ENCODE peak calls at places on chromosomes 6 and 20, in ten cellular contexts. Z is bronchial epithelial cell, N is AG09319, R is astrocyte, Y is GM10248, V is GM13977, A is natural killer cell, E is OCI-LY7, L is H9, F is glutamatergic neuron. X is an unnamed sample.

GRCh38 chr6:158353851-158354508 is 41.7 kb downstream of the TULP4 start:
- DNase-seq in Z (peak; percentile 65), N (no peak), R (peak; percentile 59), Y (no peak), V (no peak), A (no peak), E (no peak), L (no peak), F (no peak), X (no peak)

GRCh38 chr6:165850434-165851019 is 187.5 kb upstream of the PDE10A start:
- DNase-seq in Z (peak; percentile 37), N (peak; percentile 2), R (peak; percentile 10), Y (peak; percentile 79), V (peak; percentile 83), A (peak; percentile 39), E (peak; percentile 52), L (peak; percentile 57), F (peak; percentile 87), X (peak; percentile 84)

GRCh38 chr6:43668151-43669028 is 19.2 kb downstream of the MRPS18A start:
- DNase-seq in Z (peak; percentile 89), N (no peak), R (peak; percentile 26), Y (peak; percentile 80), V (peak; percentile 75), A (no peak), E (peak; percentile 75), L (peak; percentile 88), F (peak; percentile 66), X (peak; percentile 79)

GRCh38 chr20:40513010-40513409 is 176.0 kb downstream of the MAFB start:
- DNase-seq in Z (peak; percentile 13), N (no peak), R (peak; percentile 26), Y (no peak), V (no peak), A (no peak), E (no peak), L (no peak), F (no peak), X (no peak)

GRCh38 chr20:35002426-35003210 is 47.0 kb downstream of the MYH7B start:
- DNase-seq in Z (no peak), N (no peak), R (no peak), Y (no peak), V (no peak), A (no peak), E (no peak), L (no peak), F (no peak), X (no peak)

GRCh38 chr6:72826033-72826432 is 204.2 kb downstream of the KCNQ5 start:
- DNase-seq in Z (peak; percentile 87), N (no peak), R (peak; percentile 54), Y (no peak), V (no peak), A (no peak), E (no peak), L (no peak), F (no peak), X (no peak)

GRCh38 chr20:58225490-58226200 is 2.8 kb downstream of the ANKRD60 start:
- DNase-seq in Z (no peak), N (no peak), R (no peak), Y (no peak), V (no peak), A (no peak), E (no peak), L (no peak), F (no peak), X (no peak)

GRCh38 chr20:55540013-55540412 is 465.3 kb downstream of the CBLN4 start:
- DNase-seq in Z (peak; percentile 95), N (no peak), R (no peak), Y (no peak), V (no peak), A (no peak), E (no peak), L (no peak), F (no peak), X (no peak)

GRCh38 chr6:37139223-37139962 is 30.6 kb upstream of the PIM1 start:
- DNase-seq in Z (no peak), N (no peak), R (no peak), Y (no peak), V (no peak), A (no peak), E (no peak), L (no peak), F (no peak), X (no peak)

GRCh38 chr6:146028250-146028789 is 542 bp upstream of the GRM1 start:
- DNase-seq in Z (peak; percentile 32), N (peak; percentile 14), R (peak; percentile 25), Y (peak; percentile 69), V (peak; percentile 45), A (no peak), E (no peak), L (peak; percentile 82), F (peak; percentile 34), X (peak; percentile 72)

GRCh38 chr20:1895674-1896496 is 678 bp downstream of the SIRPA start:
- DNase-seq in Z (no peak), N (no peak), R (no peak), Y (no peak), V (peak; percentile 50), A (no peak), E (no peak), L (peak; percentile 43), F (no peak), X (no peak)

GRCh38 chr20:37382539-37383120 is 36.7 kb downstream of the SRC start:
- DNase-seq in Z (no peak), N (no peak), R (no peak), Y (no peak), V (no peak), A (no peak), E (no peak), L (no peak), F (no peak), X (no peak)

GRCh38 chr20:8389381-8390368 is 257.6 kb downstream of the PLCB1 start:
- DNase-seq in Z (peak; percentile 29), N (peak; percentile 38), R (peak; percentile 33), Y (peak; percentile 11), V (peak; percentile 9), A (no peak), E (peak; percentile 75), L (no peak), F (no peak), X (no peak)

GRCh38 chr6:130293800-130294199 is 71.0 kb upstream of the SAMD3 start:
- DNase-seq in Z (peak; percentile 57), N (peak; percentile 49), R (peak; percentile 50), Y (peak; percentile 53), V (peak; percentile 51), A (no peak), E (peak; percentile 53), L (peak; percentile 72), F (peak; percentile 25), X (peak; percentile 62)

GRCh38 chr20:41142241-41142640 is 4.9 kb downstream of the PLCG1 start:
- DNase-seq in Z (no peak), N (no peak), R (no peak), Y (no peak), V (no peak), A (no peak), E (no peak), L (no peak), F (no peak), X (no peak)

GRCh38 chr6:159095561-159096095 is 50.8 kb upstream of the TAGAP start:
- DNase-seq in Z (no peak), N (no peak), R (no peak), Y (no peak), V (no peak), A (no peak), E (peak; percentile 49), L (peak; percentile 50), F (no peak), X (no peak)

GRCh38 chr6:4291453-4292403 is 156.4 kb upstream of the ECI2 start:
- DNase-seq in Z (peak; percentile 32), N (no peak), R (peak; percentile 61), Y (no peak), V (no peak), A (no peak), E (no peak), L (no peak), F (no peak), X (no peak)

DNA sequence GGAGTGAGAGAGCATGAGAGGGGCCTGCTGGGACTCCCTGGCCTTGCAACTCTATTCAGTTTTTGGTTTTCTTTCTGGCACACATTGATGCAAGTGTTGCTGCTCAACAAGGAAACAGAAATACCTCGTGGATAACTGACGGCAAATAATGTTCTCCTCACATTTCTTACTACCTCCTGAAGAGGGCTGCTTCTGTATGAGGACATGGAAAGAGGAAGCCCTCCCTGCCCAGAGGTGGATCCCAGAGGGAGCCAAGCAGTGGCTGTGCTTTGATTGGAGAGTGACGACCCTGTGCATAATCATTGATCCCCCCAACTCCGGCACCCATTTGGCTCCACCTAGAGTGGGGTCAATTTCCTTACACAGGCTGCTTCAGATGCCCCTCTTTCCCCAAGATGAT is 34.6 kb upstream of the SCP2D1 start:
- DNase-seq in Z (peak; percentile 8), N (no peak), R (no peak), Y (no peak), V (no peak), A (no peak), E (no peak), L (peak; percentile 49), F (no peak), X (no peak)
- TF ChIP-seq CTCF in Z (peak; percentile 13), N (no peak), R (no peak), Y (no peak), V (no peak), A (no peak), E (no peak), L (peak; percentile 48), F (no peak), X (no peak)

DNA sequence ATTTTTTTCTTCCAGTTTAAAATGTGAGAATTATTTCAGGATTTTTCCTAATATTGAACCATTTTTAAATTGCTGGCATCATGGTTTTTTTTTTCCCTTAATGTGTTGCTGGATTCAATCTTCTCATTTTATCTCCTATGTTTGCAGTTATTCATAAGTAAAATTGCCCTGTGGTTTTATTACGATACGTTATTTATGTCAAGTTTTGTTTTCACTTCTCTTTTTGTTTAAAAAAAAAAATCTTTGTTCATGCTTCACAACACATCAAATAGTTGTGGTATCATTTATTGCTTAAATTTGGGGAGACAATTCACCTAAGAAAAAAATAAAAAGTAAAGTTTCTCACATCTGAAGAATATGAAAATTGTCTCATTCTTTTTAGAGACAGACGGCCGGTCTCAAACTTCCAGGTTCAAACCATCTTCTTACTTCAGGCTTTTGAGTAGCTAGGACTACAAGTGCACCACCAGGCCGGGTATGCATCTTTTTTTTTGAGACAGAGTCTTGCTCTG is 239.3 kb upstream of the ID4 start:
- DNase-seq in Z (no peak), N (no peak), R (no peak), Y (no peak), V (no peak), A (no peak), E (peak; percentile 83), L (no peak), F (no peak), X (no peak)
- TF ChIP-seq CTCF in Z (no peak), N (no peak), R (no peak), Y (no peak), V (no peak), A (no peak), E (no peak), L (no peak), F (no peak), X (no peak)

GRCh38 chr6:22145823-22146379 is 150.9 kb downstream of the PRL start:
- DNase-seq in Z (peak; percentile 13), N (peak; percentile 64), R (peak; percentile 82), Y (no peak), V (no peak), A (no peak), E (no peak), L (peak; percentile 61), F (no peak), X (no peak)
- TF ChIP-seq CTCF in Z (no peak), N (peak; percentile 48), R (no peak), Y (no peak), V (no peak), A (no peak), E (no peak), L (no peak), F (no peak), X (no peak)

GRCh38 chr20:47927944-47928343 is 142.7 kb upstream of the SULF2 start:
- DNase-seq in Z (peak; percentile 83), N (no peak), R (no peak), Y (no peak), V (no peak), A (no peak), E (no peak), L (no peak), F (no peak), X (no peak)
- TF ChIP-seq CTCF in Z (no peak), N (no peak), R (no peak), Y (no peak), V (no peak), A (no peak), E (no peak), L (no peak), F (no peak), X (no peak)